ENCODE peak calls at places on chromosomes 1 and 21, in four cellular contexts. O, X, D and S are unnamed samples.
A peak's percentile ranks its signal among the peaks of the same experiment; 100 is the strongest.

GRCh38 chr1:116956378-116956777 is 45.2 kb upstream of the CD101 start:
- DNase-seq in O (no peak), X (no peak), D (no peak), S (no peak)

GRCh38 chr1:230501845-230502244 is 75.7 kb upstream of the PGBD5 start:
- DNase-seq in O (no peak), X (no peak), D (peak; percentile 20), S (no peak)

GRCh38 chr21:45849651-45850050 is 131.9 kb upstream of the COL6A1 start:
- DNase-seq in O (no peak), X (no peak), D (no peak), S (no peak)

GRCh38 chr1:207748737-207749528 is 2.9 kb upstream of the CD46 start:
- DNase-seq in O (no peak), X (no peak), D (no peak), S (no peak)

GRCh38 chr1:223227031-223227430 is 84.0 kb upstream of the TLR5 start:
- DNase-seq in O (no peak), X (no peak), D (no peak), S (no peak)

GRCh38 chr1:166379447-166379846 is 212.6 kb upstream of the FAM78B start:
- DNase-seq in O (no peak), X (peak; percentile 41), D (no peak), S (no peak)

GRCh38 chr1:228147768-228148167 is 2.0 kb upstream of the GJC2 start:
- DNase-seq in O (no peak), X (no peak), D (no peak), S (no peak)

GRCh38 chr1:39102537-39103320 is 76.6 kb downstream of the NDUFS5 start:
- DNase-seq in O (no peak), X (no peak), D (peak; percentile 30), S (no peak)

GRCh38 chr1:240501115-240501514 is 110.8 kb downstream of the GREM2 start:
- DNase-seq in O (no peak), X (no peak), D (no peak), S (no peak)

GRCh38 chr1:20662110-20662475 is 924 bp upstream of the DDOST start:
- DNase-seq in O (no peak), X (no peak), D (no peak), S (no peak)

GRCh38 chr21:45267390-45267760 is 20.3 kb downstream of the POFUT2 start:
- DNase-seq in O (no peak), X (no peak), D (no peak), S (no peak)

GRCh38 chr1:29650041-29650400 is 413.7 kb downstream of the PTPRU start:
- DNase-seq in O (no peak), X (no peak), D (no peak), S (no peak)

GRCh38 chr1:7515175-7515574 is 255.9 kb upstream of the VAMP3 start:
- DNase-seq in O (no peak), X (no peak), D (no peak), S (peak; percentile 21)

GRCh38 chr1:93804412-93804811 is 74.6 kb downstream of the DNTTIP2 start:
- DNase-seq in O (no peak), X (no peak), D (no peak), S (no peak)

GRCh38 chr1:167059045-167059728 is 31.0 kb downstream of the GPA33 start:
- DNase-seq in O (no peak), X (peak; percentile 69), D (peak; percentile 74), S (peak; percentile 68)

GRCh38 chr1:145858238-145858936 is 494 bp downstream of the PIAS3 start:
- DNase-seq in O (no peak), X (peak; percentile 67), D (peak; percentile 75), S (peak; percentile 73)

GRCh38 chr1:32742132-32742947 is 39.8 kb upstream of the SYNC start:
- DNase-seq in O (no peak), X (no peak), D (peak; percentile 42), S (no peak)

DNA sequence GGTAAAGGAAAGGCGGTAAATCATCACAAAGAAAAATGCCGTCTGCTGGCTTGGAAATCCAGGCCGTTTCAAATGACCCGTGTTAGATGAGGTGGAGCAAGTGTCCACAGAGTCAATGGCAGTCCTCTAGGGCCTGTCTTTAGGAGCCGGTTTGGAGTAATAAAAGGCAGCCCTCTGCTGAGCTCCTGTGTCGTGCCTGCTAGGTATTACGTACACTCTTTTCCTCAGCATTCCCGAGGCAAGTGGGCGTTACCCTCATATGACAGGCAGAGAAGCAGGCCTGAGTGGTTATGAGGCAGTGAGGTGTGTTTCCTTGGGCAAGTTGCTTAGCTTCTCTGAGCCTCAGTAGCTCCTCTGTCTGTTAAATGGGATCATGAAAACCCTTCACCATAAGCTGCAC is 7.7 kb downstream of the NENF start:
- DNase-seq in O (no peak), X (no peak), D (no peak), S (no peak)
- H3K27me3 ChIP-seq in O (no peaks in the 10 kb centered on the region), X (no peaks in the 10 kb centered on the region), D (no peaks in the 10 kb centered on the region), S (no peaks in the 10 kb centered on the region)

GRCh38 chr1:110548381-110548780 is 29.4 kb upstream of the KCNA10 start:
- DNase-seq in O (peak; percentile 13), X (no peak), D (no peak), S (no peak)
- TF ChIP-seq CTCF in O (peak; percentile 76), X (peak; percentile 21), D (peak; percentile 41), S (peak; percentile 43)

DNA sequence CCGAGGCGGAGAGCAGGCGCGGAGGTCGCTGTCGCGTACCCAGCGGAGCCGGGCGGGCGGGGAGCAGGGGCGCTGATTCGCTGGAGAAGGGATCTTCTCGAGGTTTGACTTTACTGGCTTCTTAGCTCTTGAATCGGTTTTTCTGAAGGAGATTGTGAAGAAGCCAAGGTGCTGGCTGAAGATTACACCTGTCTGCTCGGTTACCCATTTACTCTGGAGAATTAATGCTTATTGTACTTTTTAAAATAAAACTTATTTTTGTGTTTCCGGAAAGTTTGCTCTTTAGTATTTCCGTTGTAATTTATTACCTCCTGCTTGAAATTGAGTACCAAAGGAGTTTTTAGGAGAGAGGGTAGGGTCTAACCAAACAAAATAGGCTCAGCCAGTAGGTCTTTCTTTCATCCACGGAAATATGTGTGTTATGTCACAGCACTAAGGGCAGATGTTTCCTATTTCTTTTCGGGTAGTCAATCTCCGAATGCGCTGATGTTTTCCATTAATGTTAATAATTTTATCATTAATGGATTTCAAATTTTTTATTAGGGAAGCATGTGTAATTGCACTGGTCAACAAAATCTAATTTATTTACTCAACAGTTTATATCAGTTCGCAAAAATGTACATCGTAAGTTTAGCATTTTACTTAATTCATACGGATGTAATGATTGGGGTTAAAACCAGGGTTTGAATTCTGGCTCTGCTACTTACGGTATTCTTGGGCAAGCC is 510 bp upstream of the GNG5 start:
- DNase-seq in O (no peak), X (no peak), D (no peak), S (no peak)
- H3K27ac ChIP-seq in O (peak overlapping the region; percentile 98), X (peak overlapping the region; percentile 97), D (peak overlapping the region; percentile 99), S (peak overlapping the region; percentile 98)

GRCh38 chr1:151948506-151948905 is 39.2 kb upstream of the THEM4 start:
- DNase-seq in O (no peak), X (no peak), D (no peak), S (no peak)

GRCh38 chr1:151957098-151957497 is 36.6 kb downstream of the S100A10 start:
- DNase-seq in O (no peak), X (no peak), D (no peak), S (no peak)

GRCh38 chr1:151949371-151950193 is 40.3 kb upstream of the THEM4 start:
- DNase-seq in O (no peak), X (no peak), D (no peak), S (no peak)

GRCh38 chr1:151952811-151953210 is 40.8 kb downstream of the S100A10 start:
- DNase-seq in O (no peak), X (no peak), D (no peak), S (no peak)

DNA sequence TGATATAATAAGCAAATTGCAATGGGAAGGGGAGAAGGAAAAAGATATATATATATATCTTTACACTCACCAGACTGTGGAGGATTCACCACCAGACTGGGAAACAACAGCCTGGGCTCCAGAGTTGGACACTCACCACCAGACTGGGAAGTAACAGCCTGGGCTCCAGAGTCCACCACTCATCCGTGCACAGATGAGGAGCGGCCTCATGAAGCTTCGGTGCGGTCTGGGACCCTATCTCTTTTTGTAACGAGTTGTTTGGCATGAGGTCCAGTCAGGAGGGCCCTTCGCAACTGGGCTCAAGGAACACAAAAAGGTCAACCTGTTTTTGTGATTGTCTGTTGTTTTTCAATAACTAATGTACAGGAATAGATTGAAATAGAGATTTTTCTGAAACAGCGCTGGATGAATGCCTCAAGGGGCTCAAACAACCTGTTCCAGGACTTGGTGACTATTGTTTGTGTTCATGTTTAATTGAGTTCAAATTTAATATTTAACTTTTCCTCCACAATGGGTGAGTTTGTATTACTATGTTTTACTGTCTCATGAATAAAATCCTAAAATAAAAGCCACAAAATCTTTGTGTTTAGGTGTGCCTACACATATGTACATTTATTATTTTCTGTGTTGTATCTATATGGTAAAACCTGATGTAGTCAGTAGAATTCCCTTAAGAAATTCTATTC is 40.1 kb downstream of the S100A10 start:
- DNase-seq in O (no peak), X (no peak), D (peak; percentile 52), S (no peak)
- H3K27me3 ChIP-seq in O (no peaks in the 10 kb centered on the region), X (no peaks in the 10 kb centered on the region), D (no peaks in the 10 kb centered on the region), S (no peaks in the 10 kb centered on the region)

DNA sequence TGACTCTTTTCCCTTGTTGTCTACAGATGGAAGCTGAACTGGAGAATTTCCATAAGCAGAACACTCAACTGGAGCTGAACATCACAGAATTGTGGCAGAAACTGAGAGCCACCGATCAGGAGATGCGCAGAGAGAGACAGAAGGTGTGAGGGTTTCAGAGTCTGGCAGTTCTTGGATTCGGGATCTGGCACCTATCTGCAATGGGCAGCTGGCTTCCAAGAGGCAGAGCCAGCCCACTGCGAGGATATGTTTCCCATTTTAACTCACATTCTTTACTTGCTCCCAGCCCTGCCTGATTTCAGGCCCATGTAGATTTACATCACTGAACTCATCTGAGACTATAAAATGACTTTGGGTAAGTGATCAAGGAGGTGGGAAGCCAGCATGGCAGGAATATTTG is 37.3 kb upstream of the TMEM125 start:
- DNase-seq in O (no peak), X (no peak), D (no peak), S (no peak)
- TF ChIP-seq CTCF in O (no peak), X (no peak), D (no peak), S (no peak)

GRCh38 chr1:44670751-44671640 is 3.3 kb downstream of the TMEM53 start:
- DNase-seq in O (no peak), X (no peak), D (no peak), S (no peak)
- H3K27ac ChIP-seq in O (no peak overlapping the region), X (no peak overlapping the region), D (no peak overlapping the region), S (peak overlapping the region; percentile 95)

GRCh38 chr1:61808968-61809367 is 66.7 kb downstream of the PATJ start:
- DNase-seq in O (no peak), X (no peak), D (no peak), S (no peak)
- H3K27me3 ChIP-seq in O (no peaks in the 10 kb centered on the region), X (no peaks in the 10 kb centered on the region), D (no peaks in the 10 kb centered on the region), S (no peaks in the 10 kb centered on the region)